ENCODE peak calls at places on chromosomes 6 and 20, in eight cellular contexts. One of them, this sample, is unnamed. For H3K9me3, the result is how much of the 10 kb centered on the place peaks cover.

GRCh38 chr20:22248052-22248667 is 336.2 kb downstream of the FOXA2 start:
- DNase-seq in PC-9: no peak
- DNase-seq in H9: no peak
- DNase-seq in breast epithelium: no peak
- DNase-seq in pancreas: no peak
- DNase-seq in Peyer's patch: no peak
- DNase-seq in GM23248: peak
- DNase-seq in heart right ventricle: no peak
- DNase-seq in this sample: no peak

GRCh38 chr20:37369846-37370245 is 23.9 kb downstream of the SRC start:
- DNase-seq in PC-9: no peak
- DNase-seq in H9: no peak
- DNase-seq in breast epithelium: no peak
- DNase-seq in pancreas: no peak
- DNase-seq in Peyer's patch: no peak
- DNase-seq in GM23248: no peak
- DNase-seq in heart right ventricle: no peak
- DNase-seq in this sample: no peak

GRCh38 chr20:17873410-17874270 is 95.0 kb downstream of the SNX5 start:
- DNase-seq in PC-9: no peak
- DNase-seq in H9: peak
- DNase-seq in breast epithelium: peak
- DNase-seq in pancreas: peak
- DNase-seq in Peyer's patch: peak
- DNase-seq in GM23248: peak
- DNase-seq in heart right ventricle: peak
- DNase-seq in this sample: no peak

GRCh38 chr6:23394699-23395098 is 731.3 kb upstream of the NRSN1 start:
- DNase-seq in PC-9: no peak
- DNase-seq in H9: no peak
- DNase-seq in breast epithelium: no peak
- DNase-seq in pancreas: no peak
- DNase-seq in Peyer's patch: no peak
- DNase-seq in GM23248: no peak
- DNase-seq in heart right ventricle: no peak
- DNase-seq in this sample: no peak

GRCh38 chr6:90478278-90478677 is 108.6 kb downstream of the MAP3K7 start:
- DNase-seq in PC-9: no peak
- DNase-seq in H9: peak
- DNase-seq in breast epithelium: no peak
- DNase-seq in pancreas: no peak
- DNase-seq in Peyer's patch: no peak
- DNase-seq in GM23248: no peak
- DNase-seq in heart right ventricle: no peak
- DNase-seq in this sample: no peak

GRCh38 chr6:41286544-41287346 is at the start of gene TREM1:
- DNase-seq in PC-9: no peak
- DNase-seq in H9: no peak
- DNase-seq in breast epithelium: no peak
- DNase-seq in pancreas: no peak
- DNase-seq in Peyer's patch: no peak
- DNase-seq in GM23248: peak
- DNase-seq in heart right ventricle: peak
- DNase-seq in this sample: no peak

GRCh38 chr6:21987501-21987957 is 309.3 kb downstream of the PRL start:
- DNase-seq in PC-9: peak
- DNase-seq in H9: no peak
- DNase-seq in breast epithelium: peak
- DNase-seq in pancreas: no peak
- DNase-seq in Peyer's patch: peak
- DNase-seq in GM23248: peak
- DNase-seq in heart right ventricle: peak
- DNase-seq in this sample: no peak

GRCh38 chr6:43088654-43089056 is 12.5 kb downstream of the PTK7 start:
- DNase-seq in PC-9: peak
- DNase-seq in H9: no peak
- DNase-seq in breast epithelium: peak
- DNase-seq in pancreas: no peak
- DNase-seq in Peyer's patch: no peak
- DNase-seq in GM23248: peak
- DNase-seq in heart right ventricle: no peak
- DNase-seq in this sample: no peak

GRCh38 chr20:57782631-57783041 is 72.8 kb upstream of the PMEPA1 start:
- DNase-seq in PC-9: no peak
- DNase-seq in H9: peak
- DNase-seq in breast epithelium: no peak
- DNase-seq in pancreas: peak
- DNase-seq in Peyer's patch: no peak
- DNase-seq in GM23248: no peak
- DNase-seq in heart right ventricle: no peak
- DNase-seq in this sample: no peak

GRCh38 chr6:38713812-38714211 is 1.3 kb upstream of the DNAH8 start:
- DNase-seq in PC-9: no peak
- DNase-seq in H9: no peak
- DNase-seq in breast epithelium: no peak
- DNase-seq in pancreas: no peak
- DNase-seq in Peyer's patch: peak
- DNase-seq in GM23248: no peak
- DNase-seq in heart right ventricle: no peak
- DNase-seq in this sample: peak

GRCh38 chr6:3357669-3358068 is 98.9 kb downstream of the PSMG4 start:
- DNase-seq in PC-9: no peak
- DNase-seq in H9: no peak
- DNase-seq in breast epithelium: no peak
- DNase-seq in pancreas: no peak
- DNase-seq in Peyer's patch: no peak
- DNase-seq in GM23248: no peak
- DNase-seq in heart right ventricle: no peak
- DNase-seq in this sample: no peak

GRCh38 chr6:76885861-76886301 is 577.4 kb downstream of the HTR1B start:
- DNase-seq in PC-9: no peak
- DNase-seq in H9: no peak
- DNase-seq in breast epithelium: no peak
- DNase-seq in pancreas: no peak
- DNase-seq in Peyer's patch: no peak
- DNase-seq in GM23248: peak
- DNase-seq in heart right ventricle: no peak
- DNase-seq in this sample: no peak

GRCh38 chr20:1764136-1765033 is 106.8 kb upstream of the SIRPG start:
- DNase-seq in PC-9: peak
- DNase-seq in H9: peak
- DNase-seq in breast epithelium: peak
- DNase-seq in pancreas: peak
- DNase-seq in Peyer's patch: peak
- DNase-seq in GM23248: peak
- DNase-seq in heart right ventricle: peak
- DNase-seq in this sample: peak

GRCh38 chr6:36737043-36737785 is 39.6 kb downstream of the RAB44 start:
- DNase-seq in PC-9: no peak
- DNase-seq in H9: no peak
- DNase-seq in breast epithelium: no peak
- DNase-seq in pancreas: no peak
- DNase-seq in Peyer's patch: no peak
- DNase-seq in GM23248: no peak
- DNase-seq in heart right ventricle: no peak
- DNase-seq in this sample: no peak

GRCh38 chr6:118770112-118770788 is 118.9 kb upstream of the CEP85L start:
- DNase-seq in PC-9: peak
- DNase-seq in H9: no peak
- DNase-seq in breast epithelium: no peak
- DNase-seq in pancreas: no peak
- DNase-seq in Peyer's patch: no peak
- DNase-seq in GM23248: no peak
- DNase-seq in heart right ventricle: no peak
- DNase-seq in this sample: no peak

GRCh38 chr6:154408906-154409500 is 52.4 kb upstream of the IPCEF1 start:
- DNase-seq in PC-9: no peak
- DNase-seq in H9: no peak
- DNase-seq in breast epithelium: no peak
- DNase-seq in pancreas: no peak
- DNase-seq in Peyer's patch: no peak
- DNase-seq in GM23248: peak
- DNase-seq in heart right ventricle: no peak
- DNase-seq in this sample: no peak

GRCh38 chr6:99590728-99591672 is 15.6 kb upstream of the PRDM13 start:
- DNase-seq in PC-9: no peak
- DNase-seq in H9: peak
- DNase-seq in breast epithelium: no peak
- DNase-seq in pancreas: peak
- DNase-seq in Peyer's patch: no peak
- DNase-seq in GM23248: peak
- DNase-seq in heart right ventricle: no peak
- DNase-seq in this sample: no peak

GRCh38 chr6:160028487-160029275 is 59.8 kb downstream of the IGF2R start:
- DNase-seq in PC-9: no peak
- DNase-seq in H9: no peak
- DNase-seq in breast epithelium: no peak
- DNase-seq in pancreas: no peak
- DNase-seq in Peyer's patch: no peak
- DNase-seq in GM23248: no peak
- DNase-seq in heart right ventricle: no peak
- DNase-seq in this sample: no peak

GRCh38 chr6:97312241-97312640 is 29.2 kb upstream of the MMS22L start:
- DNase-seq in PC-9: peak
- DNase-seq in H9: no peak
- DNase-seq in breast epithelium: no peak
- DNase-seq in pancreas: no peak
- DNase-seq in Peyer's patch: no peak
- DNase-seq in GM23248: peak
- DNase-seq in heart right ventricle: no peak
- DNase-seq in this sample: no peak

GRCh38 chr6:169677096-169677495 is 24.7 kb downstream of the WDR27 start:
- DNase-seq in PC-9: no peak
- DNase-seq in H9: no peak
- DNase-seq in breast epithelium: no peak
- DNase-seq in pancreas: no peak
- DNase-seq in Peyer's patch: no peak
- DNase-seq in GM23248: no peak
- DNase-seq in heart right ventricle: no peak
- DNase-seq in this sample: no peak

GRCh38 chr6:169678342-169678741 is 23.5 kb downstream of the WDR27 start:
- DNase-seq in PC-9: no peak
- DNase-seq in H9: no peak
- DNase-seq in breast epithelium: no peak
- DNase-seq in pancreas: no peak
- DNase-seq in Peyer's patch: no peak
- DNase-seq in GM23248: no peak
- DNase-seq in heart right ventricle: no peak
- DNase-seq in this sample: no peak

GRCh38 chr6:169671563-169671962 is 30.3 kb downstream of the WDR27 start:
- DNase-seq in PC-9: no peak
- DNase-seq in H9: no peak
- DNase-seq in breast epithelium: no peak
- DNase-seq in pancreas: no peak
- DNase-seq in Peyer's patch: no peak
- DNase-seq in GM23248: no peak
- DNase-seq in heart right ventricle: no peak
- DNase-seq in this sample: no peak

GRCh38 chr6:169669889-169670288 is 31.9 kb downstream of the WDR27 start:
- DNase-seq in PC-9: no peak
- DNase-seq in H9: no peak
- DNase-seq in breast epithelium: no peak
- DNase-seq in pancreas: no peak
- DNase-seq in Peyer's patch: no peak
- DNase-seq in GM23248: peak
- DNase-seq in heart right ventricle: no peak
- DNase-seq in this sample: no peak

DNA sequence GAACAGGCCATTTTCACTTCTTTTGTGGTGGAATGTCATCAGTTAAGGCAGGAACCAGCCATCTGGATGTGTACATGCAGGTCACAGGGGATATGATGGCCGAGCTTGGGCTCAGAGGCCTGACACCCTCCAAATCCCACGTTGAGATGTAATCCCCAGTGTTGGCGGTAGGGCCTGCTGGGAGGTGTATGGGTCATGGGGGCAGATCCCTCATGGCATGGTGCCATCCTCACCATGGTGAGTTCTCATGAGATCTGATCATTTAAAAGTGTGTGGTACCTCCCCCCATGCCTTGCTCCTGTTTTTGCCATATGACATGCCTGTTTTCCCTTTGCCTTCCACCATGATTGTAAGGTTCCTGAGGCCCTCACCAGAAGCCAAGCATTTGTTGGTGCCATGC is 26.8 kb downstream of the WDR27 start:
- DNase-seq in PC-9: no peak
- DNase-seq in H9: no peak
- DNase-seq in breast epithelium: no peak
- DNase-seq in pancreas: no peak
- DNase-seq in Peyer's patch: no peak
- DNase-seq in GM23248: no peak
- DNase-seq in heart right ventricle: no peak
- DNase-seq in this sample: no peak
- H3K9me3 ChIP-seq in PC-9: under half
- H3K9me3 ChIP-seq in H9: under half
- H3K9me3 ChIP-seq in breast epithelium: under half
- H3K9me3 ChIP-seq in pancreas: under half
- H3K9me3 ChIP-seq in Peyer's patch: under half
- H3K9me3 ChIP-seq in GM23248: under half
- H3K9me3 ChIP-seq in heart right ventricle: under half
- H3K9me3 ChIP-seq in this sample: under half

GRCh38 chr6:60867548-60867947 is 1418.5 kb downstream of the KHDRBS2 start:
- DNase-seq in PC-9: no peak
- DNase-seq in H9: no peak
- DNase-seq in breast epithelium: no peak
- DNase-seq in pancreas: no peak
- DNase-seq in Peyer's patch: no peak
- DNase-seq in GM23248: no peak
- DNase-seq in heart right ventricle: no peak
- DNase-seq in this sample: no peak
- H3K9me3 ChIP-seq in PC-9: under half
- H3K9me3 ChIP-seq in H9: under half
- H3K9me3 ChIP-seq in breast epithelium: under half
- H3K9me3 ChIP-seq in pancreas: under half
- H3K9me3 ChIP-seq in Peyer's patch: under half
- H3K9me3 ChIP-seq in GM23248: under half
- H3K9me3 ChIP-seq in heart right ventricle: under half
- H3K9me3 ChIP-seq in this sample: under half

DNA sequence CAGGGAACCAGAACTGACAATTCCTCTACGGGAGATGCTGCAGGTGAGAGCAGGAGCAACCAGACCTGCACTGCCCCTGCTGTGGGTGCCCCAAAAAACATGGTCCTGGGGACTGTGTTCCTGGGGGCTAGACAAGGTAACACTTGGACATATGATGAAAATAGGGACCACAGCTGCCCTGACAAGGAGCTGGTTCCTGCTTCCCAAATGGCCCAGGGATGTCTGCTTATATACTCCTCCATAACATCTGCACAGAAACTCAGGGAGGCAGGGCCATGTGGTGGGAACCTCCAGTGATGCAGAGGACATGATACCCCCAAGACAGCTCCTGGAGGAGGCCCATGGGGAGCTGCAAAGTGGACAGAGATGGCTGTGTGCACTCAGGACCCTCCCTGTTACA is 19.8 kb downstream of the HLA-F start:
- DNase-seq in PC-9: no peak
- DNase-seq in H9: no peak
- DNase-seq in breast epithelium: no peak
- DNase-seq in pancreas: no peak
- DNase-seq in Peyer's patch: no peak
- DNase-seq in GM23248: no peak
- DNase-seq in heart right ventricle: no peak
- DNase-seq in this sample: no peak
- H3K9me3 ChIP-seq in PC-9: under half
- H3K9me3 ChIP-seq in H9: under half
- H3K9me3 ChIP-seq in breast epithelium: under half
- H3K9me3 ChIP-seq in pancreas: under half
- H3K9me3 ChIP-seq in Peyer's patch: under half
- H3K9me3 ChIP-seq in GM23248: under half
- H3K9me3 ChIP-seq in heart right ventricle: under half
- H3K9me3 ChIP-seq in this sample: under half

GRCh38 chr6:137488736-137489409 is 5.3 kb downstream of the OLIG3 start:
- DNase-seq in PC-9: no peak
- DNase-seq in H9: peak
- DNase-seq in breast epithelium: no peak
- DNase-seq in pancreas: no peak
- DNase-seq in Peyer's patch: no peak
- DNase-seq in GM23248: no peak
- DNase-seq in heart right ventricle: no peak
- DNase-seq in this sample: no peak
- H3K9me3 ChIP-seq in PC-9: under half
- H3K9me3 ChIP-seq in H9: under half
- H3K9me3 ChIP-seq in breast epithelium: under half
- H3K9me3 ChIP-seq in pancreas: under half
- H3K9me3 ChIP-seq in Peyer's patch: under half
- H3K9me3 ChIP-seq in GM23248: under half
- H3K9me3 ChIP-seq in heart right ventricle: under half
- H3K9me3 ChIP-seq in this sample: under half

This sample was measured in T-helper 17 cell.